ENCODE peak calls at places on chromosomes 5 and 9, in four cellular contexts. D is GM23338, O is neuronal stem cell, R is iPS DF 6.9. S is an unnamed sample.

GRCh38 chr9:85451680-85452079 is 290.1 kb downstream of the AGTPBP1 start:
- DNase-seq in O (no peak), R (no peak), D (no peak), S (peak; percentile 10)

GRCh38 chr5:148107608-148108007 is 43.8 kb downstream of the SPINK5 start:
- DNase-seq in O (no peak), R (no peak), D (peak; percentile 14), S (no peak)

GRCh38 chr5:158695595-158696330 is 404.0 kb downstream of the EBF1 start:
- DNase-seq in R (peak; percentile 82), O (peak; percentile 81), D (peak; percentile 86), S (peak; percentile 77)

GRCh38 chr5:2029206-2029605 is 146.5 kb upstream of the IRX4 start:
- DNase-seq in O (no peak), R (no peak), D (no peak), S (no peak)

GRCh38 chr9:95505072-95505471 is 11.7 kb downstream of the PTCH1 start:
- DNase-seq in R (no peak), D (peak; percentile 66), O (no peak), S (no peak)

GRCh38 chr9:129697956-129698757 is 32.7 kb downstream of the PRRX2 start:
- DNase-seq in O (no peak), R (no peak), D (peak; percentile 57), S (no peak)

GRCh38 chr5:73031839-73032238 is 76.0 kb downstream of the FCHO2 start:
- DNase-seq in O (no peak), R (no peak), D (no peak), S (no peak)

GRCh38 chr5:71677977-71678376 is 41.1 kb upstream of the CARTPT start:
- DNase-seq in D (no peak), O (no peak), R (no peak), S (no peak)

GRCh38 chr5:77561965-77562364 is 69.8 kb upstream of the WDR41 start:
- DNase-seq in O (no peak), D (no peak), R (no peak), S (no peak)

GRCh38 chr5:125129151-125129806 is 382.8 kb upstream of the ZNF608 start:
- DNase-seq in R (no peak), O (no peak), D (no peak), S (no peak)

GRCh38 chr9:121567142-121568100 is 67.8 kb upstream of the GGTA1 start:
- DNase-seq in D (peak; percentile 20), O (no peak), R (no peak), S (peak; percentile 48)

GRCh38 chr5:76590027-76590426 is 33.2 kb downstream of the F2RL2 start:
- DNase-seq in D (no peak), R (no peak), O (no peak), S (no peak)

GRCh38 chr5:13412040-13412595 is 532.4 kb downstream of the DNAH5 start:
- DNase-seq in O (no peak), R (no peak), D (no peak), S (no peak)

GRCh38 chr9:134066546-134066922 is 1.3 kb downstream of the BRD3 start:
- DNase-seq in R (no peak), O (no peak), D (no peak), S (no peak)

GRCh38 chr5:33933723-33934544 is 2.3 kb upstream of the RXFP3 start:
- DNase-seq in R (no peak), O (no peak), D (no peak), S (no peak)

GRCh38 chr5:36398137-36398536 is 96.4 kb upstream of the RANBP3L start:
- DNase-seq in O (peak; percentile 40), R (no peak), D (peak; percentile 30), S (no peak)

GRCh38 chr5:139386039-139386438 is 2.9 kb upstream of the SLC23A1 start:
- DNase-seq in D (no peak), R (no peak), O (no peak), S (no peak)

GRCh38 chr5:56102885-56103284 is 108.1 kb upstream of the IL6ST start:
- DNase-seq in O (no peak), D (no peak), R (no peak), S (no peak)

GRCh38 chr9:96621619-96622018 is 2.0 kb upstream of the CDC14B start:
- DNase-seq in O (no peak), D (peak; percentile 34), R (no peak), S (no peak)

GRCh38 chr9:89835676-89836075 is 230.9 kb downstream of the GADD45G start:
- DNase-seq in O (no peak), D (no peak), R (no peak), S (no peak)

GRCh38 chr5:9894571-9895304 is 264.6 kb upstream of the TAS2R1 start:
- DNase-seq in R (no peak), D (no peak), O (no peak), S (peak; percentile 77)

GRCh38 chr9:70013598-70014196 is 30.0 kb upstream of the MAMDC2 start:
- DNase-seq in D (peak; percentile 8), O (no peak), R (no peak), S (no peak)

GRCh38 chr5:135488727-135489465 is 36.7 kb upstream of the TIFAB start:
- DNase-seq in R (no peak), D (peak; percentile 94), O (peak; percentile 89), S (peak; percentile 97)
- H3K27me3 ChIP-seq in R (peaks cover 88% of the 10 kb centered on the region), D (peaks cover 100% of the 10 kb centered on the region), O (peaks cover 85% of the 10 kb centered on the region), S (no peaks in the 10 kb centered on the region)

GRCh38 chr9:128390150-128390812 is 19.1 kb downstream of the URM1 start:
- DNase-seq in D (no peak), O (no peak), R (no peak), S (peak; percentile 85)

GRCh38 chr9:128390813-128391711 is 19.9 kb downstream of the URM1 start:
- DNase-seq in R (no peak), O (no peak), D (no peak), S (peak; percentile 62)

GRCh38 chr9:128393171-128393761 is 22.1 kb downstream of the URM1 start:
- DNase-seq in D (peak; percentile 82), R (no peak), O (peak; percentile 70), S (no peak)

GRCh38 chr9:128392302-128393152 is 21.4 kb downstream of the URM1 start:
- DNase-seq in D (peak; percentile 66), O (no peak), R (no peak), S (no peak)

GRCh38 chr9:128391956-128392301 is 20.8 kb downstream of the URM1 start:
- DNase-seq in D (no peak), O (no peak), R (no peak), S (no peak)
- H3K27ac ChIP-seq in D (no peak overlapping the region), O (no peak overlapping the region), R (no peak overlapping the region), S (peak overlapping the region; percentile 99)

GRCh38 chr5:95921501-95921900 is 40.1 kb downstream of the ELL2 start:
- DNase-seq in D (no peak), O (no peak), R (no peak), S (no peak)
- H3K27me3 ChIP-seq in D (no peaks in the 10 kb centered on the region), O (no peaks in the 10 kb centered on the region), R (no peaks in the 10 kb centered on the region), S (no peaks in the 10 kb centered on the region)

DNA sequence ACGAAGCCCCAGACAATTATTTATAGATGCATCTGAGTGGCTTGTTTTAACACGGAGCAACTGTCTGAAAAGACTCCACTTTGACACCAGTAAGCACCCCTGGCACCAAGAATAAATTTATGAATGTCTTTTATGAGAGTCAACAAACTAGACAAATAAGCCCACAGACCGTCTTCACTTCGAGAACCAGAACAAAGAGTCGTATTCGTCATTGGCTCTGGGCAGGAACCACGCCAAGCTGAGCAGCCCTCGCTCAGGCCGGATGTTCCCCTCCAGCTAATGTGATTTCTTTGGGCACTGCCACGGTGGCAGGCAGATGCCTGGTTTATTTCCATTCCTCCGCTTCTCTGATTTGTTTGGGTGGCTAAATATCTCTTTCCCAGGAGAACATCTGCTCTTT is 91.9 kb upstream of the STC2 start:
- DNase-seq in R (no peak), O (no peak), D (no peak), S (no peak)
- H3K27ac ChIP-seq in R (no peak overlapping the region), O (no peak overlapping the region), D (no peak overlapping the region), S (no peak overlapping the region)

GRCh38 chr5:107451028-107451427 is 219.7 kb downstream of the EFNA5 start:
- DNase-seq in R (no peak), O (no peak), D (no peak), S (no peak)
- H3K27me3 ChIP-seq in R (no peaks in the 10 kb centered on the region), O (no peaks in the 10 kb centered on the region), D (no peaks in the 10 kb centered on the region), S (no peaks in the 10 kb centered on the region)

S was measured in WERI-Rb-1.